ENCODE peak calls at places on chromosomes 2 and 18, in five cellular contexts. K is CD4-positive, alpha-beta T cell; N is IMR-90; J is endothelial cell; H is right atrium auricular region. D is an unnamed sample.
A peak's percentile ranks its signal among the peaks of the same experiment; 100 is the strongest.

GRCh38 chr2:48018480-48018879 is 112.2 kb upstream of the FBXO11 start:
- DNase-seq in N (no peak), H (no peak), K (no peak), J (no peak), D (no peak)

GRCh38 chr2:238811293-238811692 is 36.6 kb upstream of the TWIST2 start:
- DNase-seq in H (no peak), J (no peak), N (peak; percentile 6), K (no peak), D (no peak)

GRCh38 chr2:62293490-62294212 is 97.7 kb downstream of the B3GNT2 start:
- DNase-seq in N (no peak), J (peak; percentile 39), K (no peak), H (peak; percentile 66), D (no peak)

GRCh38 chr2:122634261-122634660 is 878.8 kb downstream of the TSN start:
- DNase-seq in K (no peak), J (no peak), N (peak; percentile 58), H (no peak), D (no peak)

GRCh38 chr2:143891879-143892308 is 628.0 kb downstream of the ZEB2 start:
- DNase-seq in K (no peak), J (no peak), H (no peak), N (no peak), D (no peak)

GRCh38 chr2:239114119-239114581 is 266.3 kb downstream of the TWIST2 start:
- DNase-seq in N (peak; percentile 35), H (no peak), K (no peak), J (peak; percentile 31), D (no peak)

GRCh38 chr2:231998046-231998445 is 36.5 kb downstream of the DIS3L2 start:
- DNase-seq in H (no peak), N (peak; percentile 13), J (no peak), K (no peak), D (no peak)

GRCh38 chr2:124668161-124668560 is 643.1 kb downstream of the CNTNAP5 start:
- DNase-seq in K (no peak), N (peak; percentile 81), J (no peak), H (no peak), D (no peak)

GRCh38 chr2:74822771-74823283 is 11.1 kb upstream of the HK2 start:
- DNase-seq in H (no peak), J (no peak), K (no peak), N (no peak), D (no peak)

GRCh38 chr18:48988508-48989303 is 37.9 kb upstream of the SMAD7 start:
- DNase-seq in J (no peak), H (no peak), K (no peak), N (no peak), D (no peak)

GRCh38 chr2:30300456-30301221 is 69.3 kb downstream of the LBH start:
- DNase-seq in K (no peak), J (no peak), H (no peak), N (peak; percentile 96), D (no peak)

GRCh38 chr18:74652392-74652988 is 54.8 kb downstream of the ZNF407 start:
- DNase-seq in N (peak; percentile 66), K (no peak), J (no peak), H (no peak), D (no peak)

GRCh38 chr2:66845307-66845706 is 410.4 kb downstream of the MEIS1 start:
- DNase-seq in H (no peak), J (no peak), N (peak; percentile 35), K (no peak), D (no peak)

GRCh38 chr18:58362027-58362575 is 266.8 kb downstream of the ALPK2 start:
- DNase-seq in N (peak; percentile 97), K (no peak), J (no peak), H (peak; percentile 80), D (no peak)

GRCh38 chr2:164504253-164504652 is 117.0 kb downstream of the GRB14 start:
- DNase-seq in K (no peak), N (no peak), J (peak; percentile 15), H (no peak), D (no peak)

GRCh38 chr2:137566387-137566786 is 397.9 kb upstream of the HNMT start:
- DNase-seq in N (no peak), H (no peak), K (no peak), J (no peak), D (no peak)

GRCh38 chr2:177989029-177989885 is 83.3 kb downstream of the PDE11A start:
- DNase-seq in N (peak; percentile 68), J (no peak), H (no peak), K (no peak), D (no peak)

GRCh38 chr2:149331023-149331400 is 625 bp downstream of the LYPD6 start:
- DNase-seq in K (no peak), H (no peak), N (no peak), J (no peak), D (no peak)

GRCh38 chr2:159147687-159148086 is 138.8 kb downstream of the WDSUB1 start:
- DNase-seq in N (no peak), H (no peak), J (no peak), K (no peak), D (no peak)

GRCh38 chr2:133497261-133497893 is 70.9 kb downstream of the NCKAP5 start:
- DNase-seq in J (no peak), H (no peak), N (peak; percentile 20), K (no peak), D (no peak)

GRCh38 chr2:85886585-85886984 is 2.2 kb downstream of the ST3GAL5 start:
- DNase-seq in N (peak; percentile 99), K (peak; percentile 58), H (peak; percentile 82), J (no peak), D (no peak)

GRCh38 chr2:54947121-54947520 is 103.1 kb downstream of the RTN4 start:
- DNase-seq in H (no peak), N (no peak), K (no peak), J (no peak), D (no peak)

GRCh38 chr2:189225032-189225431 is 45.5 kb upstream of the COL5A2 start:
- DNase-seq in H (no peak), K (no peak), J (no peak), N (no peak), D (no peak)

GRCh38 chr2:8303322-8303832 is 378.5 kb upstream of the ID2 start:
- DNase-seq in J (no peak), N (no peak), H (peak; percentile 75), K (peak; percentile 52), D (peak; percentile 78)

GRCh38 chr2:43754180-43754579 is 19.7 kb upstream of the DYNC2LI1 start:
- DNase-seq in J (no peak), K (no peak), H (no peak), N (no peak), D (no peak)

GRCh38 chr18:73908323-73908722 is 239.3 kb downstream of the FBXO15 start:
- DNase-seq in N (peak; percentile 52), J (peak; percentile 65), K (no peak), H (no peak), D (no peak)

GRCh38 chr2:86069091-86069685 is 36.5 kb downstream of the POLR1A start:
- DNase-seq in N (no peak), J (no peak), H (no peak), K (no peak), D (no peak)

GRCh38 chr2:183035954-183036669 is 2.1 kb downstream of the NCKAP1 start:
- DNase-seq in H (no peak), N (no peak), K (no peak), J (no peak), D (peak; percentile 34)

GRCh38 chr2:183037281-183037659 is 987 bp downstream of the NCKAP1 start:
- DNase-seq in J (no peak), N (peak; percentile 47), K (no peak), H (no peak), D (no peak)

GRCh38 chr2:183037660-183038340 is 457 bp downstream of the NCKAP1 start:
- DNase-seq in N (no peak), J (peak; percentile 50), K (peak; percentile 44), H (no peak), D (peak; percentile 48)

GRCh38 chr2:183040604-183041003 is 2.3 kb upstream of the NCKAP1 start:
- DNase-seq in J (no peak), K (no peak), N (no peak), H (no peak), D (no peak)

DNA sequence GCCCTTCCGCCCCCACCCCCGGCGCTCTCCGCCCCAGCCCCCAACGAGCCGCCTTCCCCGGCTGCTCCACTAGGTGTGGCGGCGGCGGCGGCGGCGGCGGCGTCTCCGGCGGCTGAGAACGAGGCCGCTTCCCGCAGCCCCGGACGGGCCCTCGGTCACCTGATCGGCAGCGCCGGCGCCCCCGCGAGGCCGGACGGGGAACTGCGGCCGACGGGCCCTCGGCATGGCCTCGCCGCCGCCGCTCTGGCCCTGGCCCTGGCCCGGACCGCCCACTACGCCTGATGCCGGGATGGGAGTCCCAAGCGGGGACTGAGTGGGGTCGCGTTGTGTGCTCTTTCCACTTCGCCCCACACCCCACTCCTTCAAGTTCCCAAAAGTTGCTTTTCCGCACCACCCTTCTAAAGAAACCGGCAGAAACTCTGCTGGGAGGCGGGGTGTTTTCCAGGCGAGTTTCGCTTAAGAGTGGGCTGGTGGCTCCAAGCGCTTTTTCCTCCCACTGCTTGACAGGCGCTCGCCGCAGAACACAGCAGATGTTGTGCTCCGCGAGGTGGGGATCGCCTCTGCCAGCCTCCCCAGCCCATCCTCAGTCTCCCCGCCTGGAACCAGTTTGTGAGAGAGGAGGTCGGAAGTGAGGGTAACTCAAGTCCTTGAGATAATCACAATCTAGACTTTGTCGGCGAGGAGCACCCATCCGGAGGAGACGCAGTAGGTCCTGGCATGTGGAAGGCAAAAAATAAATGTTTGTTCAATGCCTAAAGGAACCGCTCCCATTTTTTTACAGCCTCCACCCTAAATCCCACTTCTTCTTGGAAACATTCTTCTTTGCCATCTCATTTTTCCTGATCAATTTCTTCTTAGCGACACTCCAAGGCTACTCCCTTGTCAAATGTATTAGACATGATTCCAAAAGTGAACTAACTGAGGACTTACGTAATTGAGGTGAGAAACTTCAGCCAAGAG is at the start of gene NCKAP1:
- DNase-seq in N (peak; percentile 70), J (peak; percentile 100), H (peak; percentile 85), K (peak; percentile 83), D (peak; percentile 89)
- TF ChIP-seq CTCF in N (peak; percentile 86), J (peak; percentile 98), H (peak; percentile 98), K (peak; percentile 64), D (peak; percentile 89)

GRCh38 chr2:73359915-73360697 is 25.5 kb upstream of the ALMS1 start:
- DNase-seq in N (no peak), H (no peak), K (no peak), J (no peak), D (no peak)
- TF ChIP-seq CTCF in N (peak; percentile 34), H (peak; percentile 29), K (no peak), J (peak; percentile 63), D (no peak)

DNA sequence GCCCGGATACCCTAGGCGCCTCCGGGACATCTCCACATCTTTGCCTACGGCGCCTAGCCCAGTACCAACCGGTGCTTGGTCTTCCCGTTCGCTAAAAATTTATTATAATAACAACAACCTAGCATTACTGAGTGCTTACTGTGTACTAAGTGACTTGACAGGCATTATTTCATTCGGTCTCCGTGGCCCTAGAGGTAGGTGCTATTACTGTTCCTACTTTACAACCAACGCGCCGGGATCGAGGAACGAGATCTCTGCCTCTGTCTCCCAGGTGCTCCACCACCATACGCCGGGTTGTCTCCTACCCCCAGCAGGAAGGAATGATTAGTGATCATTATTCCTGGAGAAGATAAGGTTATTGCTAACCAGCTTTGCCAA is 657 bp upstream of the BIN1 start:
- DNase-seq in J (no peak), N (no peak), K (no peak), H (peak; percentile 57), D (no peak)
- TF ChIP-seq CTCF in J (peak; percentile 51), N (no peak), K (no peak), H (no peak), D (no peak)

DNA sequence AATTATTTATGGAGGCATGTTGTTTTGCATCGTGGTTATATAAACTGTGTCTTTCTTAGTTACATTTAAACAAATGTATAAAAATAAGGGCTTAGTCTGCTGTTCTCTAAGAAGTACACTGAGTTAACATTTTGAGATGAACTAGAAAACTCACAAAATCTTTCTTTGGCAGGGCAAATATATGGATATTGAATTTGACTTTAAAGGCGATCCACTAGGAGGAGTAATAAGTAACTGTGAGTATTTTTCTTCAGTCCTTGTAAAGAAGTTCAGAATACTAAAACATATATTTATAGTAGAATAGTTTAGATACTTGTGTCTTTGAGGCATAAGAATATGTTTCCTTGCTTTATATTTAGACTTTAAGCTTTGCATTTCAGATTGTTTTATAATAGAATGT is 104.8 kb downstream of the MYO1B start:
- DNase-seq in N (no peak), J (no peak), H (no peak), K (no peak), D (no peak)
- TF ChIP-seq CTCF in N (peak; percentile 11), J (no peak), H (peak; percentile 12), K (no peak), D (no peak)

D was measured in GM10248.